ENCODE peak calls at places on chromosomes 13 and 19, in four cellular contexts. M is NCI-H1092 treated with DMSO at 0.1 percent for 48 hours, H is T-cell, E is aorta. T is an unnamed sample.

GRCh38 chr13:78689011-78689410 is 30.1 kb upstream of the OBI1 start:
- DNase-seq in M (peak), H (no peak), E (no peak), T (no peak)

GRCh38 chr19:1172353-1173159 is 1.5 kb downstream of the SBNO2 start:
- DNase-seq in M (no peak), H (no peak), E (peak), T (peak)

GRCh38 chr19:54312436-54313362 is at the start of gene LILRA5:
- DNase-seq in M (no peak), H (no peak), E (peak), T (peak)

GRCh38 chr13:49258097-49258796 is 10.5 kb downstream of the CDADC1 start:
- DNase-seq in M (no peak), H (peak), E (no peak), T (no peak)

GRCh38 chr19:38093154-38093553 is 130.9 kb downstream of the DPF1 start:
- DNase-seq in M (no peak), H (no peak), E (no peak), T (no peak)

GRCh38 chr19:54364775-54365257 is at the start of gene LAIR1:
- DNase-seq in M (no peak), H (peak), E (peak), T (no peak)

GRCh38 chr19:50512999-50513745 is 541 bp downstream of the ASPDH start:
- DNase-seq in M (no peak), H (no peak), E (no peak), T (no peak)

GRCh38 chr19:47228937-47229673 is 1.9 kb downstream of the BBC3 start:
- DNase-seq in M (no peak), H (peak), E (no peak), T (no peak)

GRCh38 chr13:113044431-113045114 is 61.0 kb upstream of the F7 start:
- DNase-seq in M (no peak), H (no peak), E (peak), T (no peak)

GRCh38 chr13:46126552-46127171 is 21.8 kb upstream of the CPB2 start:
- DNase-seq in M (peak), H (peak), E (peak), T (peak)

GRCh38 chr19:29988351-29988750 is 46.3 kb downstream of the URI1 start:
- DNase-seq in M (no peak), H (no peak), E (no peak), T (no peak)

GRCh38 chr13:27406178-27406939 is 18.1 kb upstream of the GTF3A start:
- DNase-seq in M (peak), H (peak), E (no peak), T (peak)

GRCh38 chr19:31085125-31085524 is 264.1 kb downstream of the TSHZ3 start:
- DNase-seq in M (no peak), H (no peak), E (no peak), T (no peak)

GRCh38 chr13:20054586-20054985 is 96.1 kb downstream of the ZMYM2 start:
- DNase-seq in M (no peak), H (no peak), E (no peak), T (no peak)

GRCh38 chr19:14146789-14147216 is 10.4 kb upstream of the ASF1B start:
- DNase-seq in M (no peak), H (no peak), E (no peak), T (no peak)

GRCh38 chr19:11014403-11014911 is 53.6 kb downstream of the SMARCA4 start:
- DNase-seq in M (no peak), H (no peak), E (no peak), T (no peak)

GRCh38 chr19:44111910-44112463 is 1.2 kb upstream of the ZNF225 start:
- DNase-seq in M (no peak), H (no peak), E (no peak), T (no peak)

GRCh38 chr19:32543107-32543900 is 37.7 kb upstream of the PDCD5 start:
- DNase-seq in M (no peak), H (no peak), E (no peak), T (no peak)

GRCh38 chr13:44649118-44649455 is 73.0 kb upstream of the TSC22D1 start:
- DNase-seq in M (no peak), H (no peak), E (no peak), T (no peak)

GRCh38 chr13:65585346-65585745 is 1644.8 kb downstream of the PCDH9 start:
- DNase-seq in M (no peak), H (no peak), E (no peak), T (no peak)

GRCh38 chr19:14561832-14562351 is 10.0 kb downstream of the NDUFB7 start:
- DNase-seq in M (peak), H (no peak), E (peak), T (peak)

GRCh38 chr19:49924004-49924880 is 4.8 kb upstream of the ATF5 start:
- DNase-seq in M (no peak), H (no peak), E (peak), T (no peak)

GRCh38 chr19:5144545-5145179 is 175.7 kb downstream of the KDM4B start:
- DNase-seq in M (no peak), H (no peak), E (no peak), T (no peak)

GRCh38 chr13:42137856-42138537 is 89.5 kb downstream of the DGKH start:
- DNase-seq in M (no peak), H (no peak), E (no peak), T (no peak)

GRCh38 chr19:48780684-48781391 is 25.5 kb downstream of the FGF21 start:
- DNase-seq in M (no peak), H (no peak), E (no peak), T (peak)

GRCh38 chr19:10105241-10106099 is 692 bp upstream of the PPAN start:
- DNase-seq in M (no peak), H (no peak), E (no peak), T (no peak)

GRCh38 chr19:39136225-39136940 is 10.8 kb downstream of the PAK4 start:
- DNase-seq in M (no peak), H (no peak), E (no peak), T (no peak)

GRCh38 chr13:52830946-52831345 is 17.5 kb downstream of the PCDH8 start:
- DNase-seq in M (no peak), H (no peak), E (no peak), T (no peak)

GRCh38 chr19:1168877-1169791 is 4.9 kb downstream of the SBNO2 start:
- DNase-seq in M (no peak), H (no peak), E (no peak), T (peak)

GRCh38 chr13:76512676-76513277 is 373.4 kb downstream of the KCTD12 start:
- DNase-seq in M (peak), H (no peak), E (no peak), T (no peak)

GRCh38 chr13:114286808-114287207 is 5.4 kb downstream of the UPF3A start:
- DNase-seq in M (no peak), H (no peak), E (no peak), T (no peak)

GRCh38 chr13:87982436-87982835 is 311.3 kb downstream of the SLITRK5 start:
- DNase-seq in M (no peak), H (no peak), E (no peak), T (no peak)

GRCh38 chr19:29680447-29680846 is 15.2 kb downstream of the PLEKHF1 start:
- DNase-seq in M (no peak), H (peak), E (peak), T (no peak)

GRCh38 chr13:91308299-91308698 is 39.2 kb upstream of the MIR17HG start:
- DNase-seq in M (no peak), H (no peak), E (no peak), T (no peak)

GRCh38 chr19:41548954-41549688 is 26.8 kb upstream of the CEACAM21 start:
- DNase-seq in M (no peak), H (peak), E (no peak), T (no peak)

T was measured in body of pancreas.